ENCODE peak calls at places on chromosome 12, in four cellular contexts. One of them, this sample, is unnamed.

GRCh38 chr12:50057000-50057841 is at the start of gene ASIC1:
- DNase-seq in aorta: peak; percentile 90
- DNase-seq in HepG2: no peak
- DNase-seq in CD8-positive, alpha-beta memory T cell: peak; percentile 12
- DNase-seq in this sample: peak; percentile 77

GRCh38 chr12:11723993-11724392 is 74.5 kb downstream of the ETV6 start:
- DNase-seq in CD8-positive, alpha-beta memory T cell: no peak
- DNase-seq in aorta: no peak
- DNase-seq in HepG2: no peak
- DNase-seq in this sample: no peak

GRCh38 chr12:54439096-54439495 is 20.0 kb upstream of the ITGA5 start:
- DNase-seq in CD8-positive, alpha-beta memory T cell: no peak
- DNase-seq in aorta: no peak
- DNase-seq in HepG2: no peak
- DNase-seq in this sample: peak; percentile 50

GRCh38 chr12:76883151-76883550 is 4.3 kb upstream of the CSRP2 start:
- DNase-seq in HepG2: no peak
- DNase-seq in aorta: no peak
- DNase-seq in CD8-positive, alpha-beta memory T cell: no peak
- DNase-seq in this sample: no peak

GRCh38 chr12:16587514-16587913 is 18.4 kb downstream of the LMO3 start:
- DNase-seq in HepG2: no peak
- DNase-seq in aorta: no peak
- DNase-seq in CD8-positive, alpha-beta memory T cell: no peak
- DNase-seq in this sample: no peak

GRCh38 chr12:53221203-53222076 is 10.6 kb downstream of the RARG start:
- DNase-seq in HepG2: peak; percentile 77
- DNase-seq in CD8-positive, alpha-beta memory T cell: no peak
- DNase-seq in aorta: peak; percentile 91
- DNase-seq in this sample: peak; percentile 78

GRCh38 chr12:57837779-57838562 is 8.6 kb downstream of the CTDSP2 start:
- DNase-seq in CD8-positive, alpha-beta memory T cell: no peak
- DNase-seq in HepG2: no peak
- DNase-seq in aorta: no peak
- DNase-seq in this sample: no peak

GRCh38 chr12:49295087-49296001 is at the start of gene PRPH:
- DNase-seq in aorta: peak; percentile 80
- DNase-seq in CD8-positive, alpha-beta memory T cell: no peak
- DNase-seq in HepG2: no peak
- DNase-seq in this sample: no peak

GRCh38 chr12:53699673-53700015 is 23.8 kb upstream of the ATP5MC2 start:
- DNase-seq in HepG2: no peak
- DNase-seq in aorta: no peak
- DNase-seq in CD8-positive, alpha-beta memory T cell: no peak
- DNase-seq in this sample: no peak

GRCh38 chr12:12396727-12397126 is 39.8 kb downstream of the BORCS5 start:
- DNase-seq in HepG2: no peak
- DNase-seq in aorta: no peak
- DNase-seq in CD8-positive, alpha-beta memory T cell: no peak
- DNase-seq in this sample: no peak

GRCh38 chr12:124520258-124520657 is 47.2 kb downstream of the NCOR2 start:
- DNase-seq in aorta: peak; percentile 88
- DNase-seq in CD8-positive, alpha-beta memory T cell: no peak
- DNase-seq in HepG2: peak; percentile 34
- DNase-seq in this sample: peak; percentile 67

GRCh38 chr12:131564843-131565242 is 146.0 kb upstream of the SFSWAP start:
- DNase-seq in CD8-positive, alpha-beta memory T cell: no peak
- DNase-seq in HepG2: no peak
- DNase-seq in aorta: no peak
- DNase-seq in this sample: no peak

GRCh38 chr12:113815031-113815430 is 151.1 kb downstream of the RBM19 start:
- DNase-seq in CD8-positive, alpha-beta memory T cell: no peak
- DNase-seq in HepG2: no peak
- DNase-seq in aorta: no peak
- DNase-seq in this sample: no peak

GRCh38 chr12:48787791-48788521 is 933 bp downstream of the ADCY6 start:
- DNase-seq in CD8-positive, alpha-beta memory T cell: no peak
- DNase-seq in aorta: no peak
- DNase-seq in HepG2: no peak
- DNase-seq in this sample: no peak

GRCh38 chr12:121792607-121793500 is 634 bp downstream of the RHOF start:
- DNase-seq in aorta: no peak
- DNase-seq in HepG2: peak; percentile 62
- DNase-seq in CD8-positive, alpha-beta memory T cell: peak; percentile 67
- DNase-seq in this sample: peak; percentile 84

GRCh38 chr12:108641446-108642268 is 8.0 kb upstream of the SELPLG start:
- DNase-seq in aorta: no peak
- DNase-seq in HepG2: no peak
- DNase-seq in CD8-positive, alpha-beta memory T cell: no peak
- DNase-seq in this sample: peak; percentile 51
- H3K4me1 ChIP-seq in aorta: no peaks in the 10 kb centered on the region
- H3K4me1 ChIP-seq in HepG2: peaks cover 14% of the 10 kb centered on the region
- H3K4me1 ChIP-seq in CD8-positive, alpha-beta memory T cell: peaks cover 27% of the 10 kb centered on the region
- H3K4me1 ChIP-seq in this sample: peaks cover 11% of the 10 kb centered on the region

DNA sequence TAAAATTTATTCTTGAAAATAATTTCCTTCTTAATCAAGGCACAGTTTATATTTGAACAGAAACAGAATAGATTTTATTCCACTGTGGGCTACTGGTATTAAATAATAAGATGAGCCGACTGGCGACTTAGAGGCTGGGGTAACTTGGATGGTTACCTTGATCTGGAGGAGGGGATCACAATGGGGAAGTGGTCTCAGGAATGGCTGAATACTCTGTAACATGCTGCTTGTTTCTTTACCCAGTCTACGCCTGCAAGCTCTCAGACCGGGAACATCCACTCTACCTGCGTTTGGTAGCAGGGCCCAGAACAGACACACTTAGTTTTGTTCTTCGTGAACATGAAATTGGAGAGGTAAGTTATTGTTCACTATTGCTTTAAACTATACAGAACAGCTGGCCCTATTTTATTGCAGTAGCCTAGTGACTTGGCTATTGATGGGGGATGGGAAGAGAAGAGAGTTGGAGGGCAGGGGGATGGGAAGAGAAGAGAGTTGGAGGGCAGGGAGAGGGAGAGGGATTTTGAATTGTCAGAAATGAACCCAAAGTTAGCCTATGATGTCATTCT is 67.9 kb downstream of the GNS start:
- DNase-seq in aorta: no peak
- DNase-seq in CD8-positive, alpha-beta memory T cell: no peak
- DNase-seq in HepG2: no peak
- DNase-seq in this sample: no peak
- H3K4me1 ChIP-seq in aorta: no peaks in the 10 kb centered on the region
- H3K4me1 ChIP-seq in CD8-positive, alpha-beta memory T cell: peaks cover 86% of the 10 kb centered on the region
- H3K4me1 ChIP-seq in HepG2: peaks cover 41% of the 10 kb centered on the region
- H3K4me1 ChIP-seq in this sample: peaks cover 9% of the 10 kb centered on the region

GRCh38 chr12:116123511-116124258 is 153.8 kb downstream of the MED13L start:
- DNase-seq in aorta: no peak
- DNase-seq in HepG2: no peak
- DNase-seq in CD8-positive, alpha-beta memory T cell: no peak
- DNase-seq in this sample: no peak

GRCh38 chr12:116125981-116126566 is 151.4 kb downstream of the MED13L start:
- DNase-seq in aorta: no peak
- DNase-seq in CD8-positive, alpha-beta memory T cell: no peak
- DNase-seq in HepG2: no peak
- DNase-seq in this sample: no peak

GRCh38 chr12:116125084-116125483 is 152.4 kb downstream of the MED13L start:
- DNase-seq in CD8-positive, alpha-beta memory T cell: no peak
- DNase-seq in HepG2: no peak
- DNase-seq in aorta: no peak
- DNase-seq in this sample: no peak

GRCh38 chr12:116121453-116121871 is 156.0 kb downstream of the MED13L start:
- DNase-seq in HepG2: no peak
- DNase-seq in CD8-positive, alpha-beta memory T cell: no peak
- DNase-seq in aorta: no peak
- DNase-seq in this sample: no peak

GRCh38 chr12:116122639-116123038 is 154.9 kb downstream of the MED13L start:
- DNase-seq in HepG2: no peak
- DNase-seq in CD8-positive, alpha-beta memory T cell: no peak
- DNase-seq in aorta: no peak
- DNase-seq in this sample: no peak
- H3K4me1 ChIP-seq in HepG2: peaks cover 41% of the 10 kb centered on the region
- H3K4me1 ChIP-seq in CD8-positive, alpha-beta memory T cell: peaks cover 14% of the 10 kb centered on the region
- H3K4me1 ChIP-seq in aorta: peaks cover 17% of the 10 kb centered on the region
- H3K4me1 ChIP-seq in this sample: peaks cover 8% of the 10 kb centered on the region

GRCh38 chr12:108645686-108646596 is 12.2 kb upstream of the SELPLG start:
- DNase-seq in HepG2: no peak
- DNase-seq in aorta: no peak
- DNase-seq in CD8-positive, alpha-beta memory T cell: no peak
- DNase-seq in this sample: peak; percentile 42

GRCh38 chr12:108644743-108645120 is 11.0 kb upstream of the SELPLG start:
- DNase-seq in aorta: no peak
- DNase-seq in CD8-positive, alpha-beta memory T cell: no peak
- DNase-seq in HepG2: no peak
- DNase-seq in this sample: no peak

GRCh38 chr12:108642899-108643654 is 9.4 kb upstream of the SELPLG start:
- DNase-seq in CD8-positive, alpha-beta memory T cell: no peak
- DNase-seq in aorta: no peak
- DNase-seq in HepG2: no peak
- DNase-seq in this sample: no peak

GRCh38 chr12:108642269-108642870 is 8.7 kb upstream of the SELPLG start:
- DNase-seq in HepG2: no peak
- DNase-seq in aorta: no peak
- DNase-seq in CD8-positive, alpha-beta memory T cell: no peak
- DNase-seq in this sample: no peak

DNA sequence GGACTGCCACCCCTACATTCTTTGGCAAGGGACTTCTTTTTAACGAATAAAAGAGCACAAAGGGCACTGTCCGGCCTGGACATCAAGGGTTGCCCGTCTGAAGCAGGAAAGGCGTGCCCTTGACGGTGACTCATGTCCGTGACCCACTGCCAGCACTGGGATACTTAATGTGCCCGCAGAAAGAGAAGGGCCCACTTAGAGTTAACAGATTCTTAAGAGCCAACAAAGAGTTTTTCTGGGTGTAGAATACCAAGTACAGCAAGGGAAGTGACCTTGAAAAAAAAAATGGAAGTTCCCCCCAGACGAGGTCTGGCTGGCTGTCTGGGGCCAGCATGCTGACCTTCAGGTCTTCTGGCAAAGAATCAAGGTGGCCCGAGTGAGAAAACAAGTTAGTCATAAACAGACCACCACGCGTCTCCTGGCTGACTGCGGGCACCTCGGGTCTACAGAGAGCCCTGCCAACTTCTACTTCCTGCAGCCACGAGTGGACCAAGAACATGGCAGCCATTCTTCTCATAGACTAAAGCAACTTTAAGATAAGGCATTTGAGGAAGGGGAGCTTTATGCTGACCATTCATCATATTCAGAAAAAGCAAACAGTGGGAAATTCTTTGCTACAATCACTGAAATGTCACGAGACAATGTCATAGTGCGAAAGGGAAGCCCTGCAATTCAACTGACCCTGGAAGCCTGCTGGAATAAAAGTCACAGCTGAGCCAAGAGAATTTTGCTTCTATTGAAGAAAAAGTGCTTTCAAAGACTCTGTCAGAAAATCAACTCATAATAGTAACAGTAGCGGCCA is 10.4 kb upstream of the SELPLG start:
- DNase-seq in HepG2: no peak
- DNase-seq in CD8-positive, alpha-beta memory T cell: no peak
- DNase-seq in aorta: peak; percentile 90
- DNase-seq in this sample: peak; percentile 74
- H3K4me1 ChIP-seq in HepG2: no peaks in the 10 kb centered on the region
- H3K4me1 ChIP-seq in CD8-positive, alpha-beta memory T cell: peaks cover 20% of the 10 kb centered on the region
- H3K4me1 ChIP-seq in aorta: no peaks in the 10 kb centered on the region
- H3K4me1 ChIP-seq in this sample: peaks cover 13% of the 10 kb centered on the region

DNA sequence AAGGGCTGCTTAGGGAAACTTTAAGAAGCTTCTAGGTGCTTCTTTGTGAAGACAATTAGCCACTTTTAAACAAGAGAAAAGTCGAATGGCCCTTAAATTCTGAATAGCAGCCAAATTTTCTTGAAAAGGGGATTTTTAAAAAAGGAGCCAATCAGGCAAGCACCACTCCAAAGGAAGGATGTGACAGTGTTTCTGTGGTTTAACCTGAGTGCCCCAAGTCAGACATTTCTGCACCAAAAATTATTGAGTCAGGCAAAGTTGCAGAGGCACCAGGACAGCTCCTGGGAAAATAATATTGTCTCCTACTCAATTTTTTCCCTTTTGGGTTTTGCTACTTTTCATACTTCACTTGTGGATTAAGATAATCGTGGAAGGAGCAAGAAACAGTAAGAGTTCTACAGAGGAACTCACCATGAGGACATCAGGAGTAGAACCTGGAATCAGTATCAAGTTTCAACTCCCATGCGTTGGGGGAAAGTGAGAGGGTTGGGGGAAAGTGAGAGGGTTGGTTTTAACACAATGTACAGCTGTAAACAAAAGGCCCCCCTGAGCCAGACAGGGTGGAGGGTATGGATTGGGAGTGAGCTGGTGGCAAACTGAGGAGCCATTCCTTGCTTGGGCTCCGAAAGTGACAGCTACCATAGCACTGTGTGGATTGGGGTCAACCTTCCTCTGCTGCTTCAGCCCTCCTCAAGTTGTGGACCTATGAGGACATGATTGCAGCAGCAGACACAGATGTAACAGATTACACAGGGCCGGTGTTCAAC is 90.8 kb downstream of the SLC38A1 start:
- DNase-seq in aorta: no peak
- DNase-seq in CD8-positive, alpha-beta memory T cell: peak; percentile 35
- DNase-seq in HepG2: no peak
- DNase-seq in this sample: no peak
- H3K4me1 ChIP-seq in aorta: no peaks in the 10 kb centered on the region
- H3K4me1 ChIP-seq in CD8-positive, alpha-beta memory T cell: peaks cover 35% of the 10 kb centered on the region
- H3K4me1 ChIP-seq in HepG2: peaks cover 6% of the 10 kb centered on the region
- H3K4me1 ChIP-seq in this sample: no peaks in the 10 kb centered on the region

GRCh38 chr12:106133136-106134087 is 5.3 kb downstream of the NUAK1 start:
- DNase-seq in HepG2: no peak
- DNase-seq in aorta: no peak
- DNase-seq in CD8-positive, alpha-beta memory T cell: no peak
- DNase-seq in this sample: no peak
- H3K4me1 ChIP-seq in HepG2: peaks cover 96% of the 10 kb centered on the region
- H3K4me1 ChIP-seq in aorta: peaks cover 10% of the 10 kb centered on the region
- H3K4me1 ChIP-seq in CD8-positive, alpha-beta memory T cell: peaks cover 5% of the 10 kb centered on the region
- H3K4me1 ChIP-seq in this sample: peaks cover 40% of the 10 kb centered on the region

GRCh38 chr12:14395059-14395778 is 29.7 kb downstream of the ATF7IP start:
- DNase-seq in HepG2: no peak
- DNase-seq in CD8-positive, alpha-beta memory T cell: no peak
- DNase-seq in aorta: no peak
- DNase-seq in this sample: no peak
- H3K4me1 ChIP-seq in HepG2: peaks cover 10% of the 10 kb centered on the region
- H3K4me1 ChIP-seq in CD8-positive, alpha-beta memory T cell: peaks cover 96% of the 10 kb centered on the region
- H3K4me1 ChIP-seq in aorta: no peaks in the 10 kb centered on the region
- H3K4me1 ChIP-seq in this sample: no peaks in the 10 kb centered on the region